ENCODE peak calls at places on chromosome 21, in eight cellular contexts. H is HT1080; F is esophagus squamous epithelium; V is NCI-H1417; L is AG09319; G is heart right ventricle; A is astrocyte; N is CD8-positive, alpha-beta memory T cell. Q is an unnamed sample.

GRCh38 chr21:35473496-35473895 is 424.4 kb upstream of the RUNX1 start:
- DNase-seq in H (no peak), V (no peak), N (no peak), G (no peak), F (no peak), A (no peak), L (no peak), Q (no peak)

GRCh38 chr21:46459356-46460112 is 843 bp downstream of the DIP2A start:
- DNase-seq in V (peak), H (peak), N (no peak), A (peak), F (no peak), L (no peak), G (peak), Q (no peak)

GRCh38 chr21:34129039-34129891 is 55.9 kb downstream of the MRPS6 start:
- DNase-seq in H (peak), A (peak), N (peak), F (no peak), G (peak), V (peak), L (peak), Q (peak)

GRCh38 chr21:39710866-39711265 is 34.1 kb upstream of the IGSF5 start:
- DNase-seq in V (no peak), F (no peak), N (no peak), L (no peak), G (no peak), H (no peak), A (no peak), Q (no peak)

GRCh38 chr21:45294509-45295291 is 7.0 kb upstream of the POFUT2 start:
- DNase-seq in L (peak), N (no peak), F (no peak), G (peak), H (peak), V (no peak), A (peak), Q (no peak)

GRCh38 chr21:44742418-44743153 is 31.2 kb upstream of the TSPEAR start:
- DNase-seq in F (no peak), G (no peak), N (peak), V (peak), H (peak), A (no peak), L (no peak), Q (no peak)

GRCh38 chr21:38806153-38806941 is 618 bp downstream of the ETS2 start:
- DNase-seq in G (peak), F (no peak), A (no peak), L (no peak), N (peak), V (peak), H (no peak), Q (no peak)

GRCh38 chr21:45464309-45464708 is 59.3 kb downstream of the COL18A1 start:
- DNase-seq in V (no peak), F (no peak), L (no peak), N (no peak), A (no peak), G (no peak), H (no peak), Q (no peak)

GRCh38 chr21:41366522-41367151 is 4.8 kb downstream of the MX2 start:
- DNase-seq in L (no peak), H (peak), A (peak), G (no peak), F (no peak), V (peak), N (no peak), Q (no peak)

GRCh38 chr21:43872549-43873198 is 7.7 kb downstream of the AGPAT3 start:
- DNase-seq in H (no peak), G (no peak), A (no peak), V (no peak), N (no peak), F (no peak), L (no peak), Q (no peak)

GRCh38 chr21:33229099-33229775 is 501 bp upstream of the IFNAR2 start:
- DNase-seq in F (no peak), H (no peak), L (no peak), V (peak), N (no peak), G (no peak), A (no peak), Q (no peak)

GRCh38 chr21:43645987-43646386 is 13.3 kb downstream of the HSF2BP start:
- DNase-seq in L (no peak), F (no peak), H (no peak), G (no peak), V (no peak), N (no peak), A (no peak), Q (no peak)

GRCh38 chr21:45888361-45889009 is 93.1 kb upstream of the COL6A1 start:
- DNase-seq in H (no peak), N (no peak), V (no peak), G (no peak), A (no peak), L (no peak), F (no peak), Q (peak)

GRCh38 chr21:38126677-38127271 is 130.0 kb upstream of the KCNJ15 start:
- DNase-seq in L (no peak), F (no peak), N (no peak), H (peak), V (peak), G (peak), A (no peak), Q (peak)

GRCh38 chr21:45072166-45072962 is 2.0 kb upstream of the ADARB1 start:
- DNase-seq in G (no peak), F (no peak), V (no peak), H (no peak), N (no peak), A (no peak), L (no peak), Q (no peak)

GRCh38 chr21:46325073-46325912 is 1.3 kb downstream of the PCNT start:
- DNase-seq in N (no peak), V (peak), H (peak), G (peak), F (no peak), L (no peak), A (peak), Q (peak)

GRCh38 chr21:39258207-39258606 is 55.2 kb downstream of the BRWD1 start:
- DNase-seq in A (no peak), L (no peak), V (peak), G (no peak), H (no peak), N (no peak), F (no peak), Q (no peak)

GRCh38 chr21:32965281-32965680 is 60.5 kb upstream of the OLIG2 start:
- DNase-seq in G (no peak), H (no peak), V (no peak), F (no peak), L (no peak), A (no peak), N (no peak), Q (no peak)

GRCh38 chr21:43864313-43864805 is 664 bp upstream of the AGPAT3 start:
- DNase-seq in L (peak), V (peak), A (no peak), N (peak), F (no peak), H (no peak), G (peak), Q (peak)

GRCh38 chr21:16370176-16370575 is 640.4 kb downstream of the USP25 start:
- DNase-seq in H (no peak), V (peak), G (no peak), A (no peak), L (no peak), N (no peak), F (no peak), Q (no peak)

GRCh38 chr21:34862951-34863350 is 186.2 kb downstream of the RUNX1 start:
- DNase-seq in N (no peak), V (no peak), F (no peak), G (no peak), L (no peak), H (no peak), A (no peak), Q (no peak)

GRCh38 chr21:33265664-33266049 is 510 bp upstream of the IL10RB start:
- DNase-seq in G (no peak), F (peak), V (no peak), A (no peak), L (no peak), N (peak), H (no peak), Q (no peak)

GRCh38 chr21:34715985-34716596 is 47.3 kb downstream of the CLIC6 start:
- DNase-seq in V (no peak), G (no peak), N (no peak), L (no peak), A (no peak), H (no peak), F (no peak), Q (no peak)

GRCh38 chr21:39048574-39048973 is 134.7 kb downstream of the PSMG1 start:
- DNase-seq in F (no peak), A (peak), N (no peak), L (no peak), V (no peak), H (no peak), G (no peak), Q (no peak)

GRCh38 chr21:35438643-35439404 is 389.7 kb upstream of the RUNX1 start:
- DNase-seq in A (peak), N (no peak), H (no peak), L (no peak), G (no peak), V (no peak), F (no peak), Q (peak)

GRCh38 chr21:45324430-45325205 is 36.9 kb upstream of the POFUT2 start:
- DNase-seq in N (no peak), L (no peak), A (no peak), F (no peak), V (no peak), H (no peak), G (peak), Q (no peak)

GRCh38 chr21:42425603-42425985 is 21.9 kb downstream of the UBASH3A start:
- DNase-seq in N (no peak), L (no peak), G (no peak), H (no peak), F (no peak), A (no peak), V (no peak), Q (no peak)

GRCh38 chr21:35337573-35337972 is 288.5 kb upstream of the RUNX1 start:
- DNase-seq in F (no peak), V (no peak), L (no peak), N (no peak), H (no peak), A (no peak), G (no peak), Q (no peak)

GRCh38 chr21:42102946-42103345 is 31.8 kb downstream of the UMODL1 start:
- DNase-seq in A (no peak), G (no peak), V (no peak), L (no peak), F (no peak), N (no peak), H (no peak), Q (no peak)

GRCh38 chr21:22056904-22057303 is 1058.7 kb downstream of the NCAM2 start:
- DNase-seq in G (no peak), L (no peak), H (no peak), V (no peak), F (no peak), A (no peak), N (no peak), Q (no peak)

GRCh38 chr21:42381347-42381984 is 14.4 kb downstream of the TMPRSS3 start:
- DNase-seq in F (no peak), G (no peak), H (no peak), N (no peak), A (peak), V (peak), L (no peak), Q (peak)

GRCh38 chr21:44615881-44616590 is 4.2 kb downstream of the KRTAP10-8 start:
- DNase-seq in G (no peak), H (no peak), L (no peak), N (no peak), A (no peak), V (peak), F (no peak), Q (no peak)

GRCh38 chr21:33109574-33110339 is 39.8 kb downstream of the OLIG1 start:
- DNase-seq in H (no peak), V (peak), N (no peak), F (no peak), A (no peak), G (no peak), L (no peak), Q (no peak)

GRCh38 chr21:33029975-33030461 is 4.3 kb downstream of the OLIG2 start:
- DNase-seq in A (no peak), V (no peak), L (no peak), G (no peak), H (no peak), N (no peak), F (no peak), Q (no peak)